ENCODE peak calls at places on chromosome 6, in six cellular contexts. O is CD8-positive, alpha-beta memory T cell; Y is esophagus squamous epithelium; S is fibroblast of lung; U is CD8-positive, alpha-beta T cell; B is breast epithelium. D is an unnamed sample.

GRCh38 chr6:148462203-148462602 is 119.6 kb downstream of the SASH1 start:
- DNase-seq in O (no peak), Y (no peak), S (peak; percentile 71), U (no peak), B (no peak), D (no peak)

GRCh38 chr6:116439572-116439971 is 21.6 kb upstream of the CALHM6 start:
- DNase-seq in O (no peak), Y (no peak), S (peak; percentile 72), U (no peak), B (no peak), D (no peak)

GRCh38 chr6:30703011-30703410 is 12.2 kb upstream of the NRM start:
- DNase-seq in O (no peak), Y (no peak), S (no peak), U (no peak), B (no peak), D (no peak)

GRCh38 chr6:18387061-18387721 is at the start of gene RNF144B:
- DNase-seq in O (peak; percentile 24), Y (peak; percentile 46), S (peak; percentile 73), U (peak; percentile 68), B (peak; percentile 83), D (peak; percentile 81)

GRCh38 chr6:2542858-2543218 is 207.9 kb downstream of the MYLK4 start:
- DNase-seq in O (no peak), Y (no peak), S (peak; percentile 96), U (no peak), B (no peak), D (no peak)

GRCh38 chr6:105886066-105886811 is 199.9 kb upstream of the PRDM1 start:
- DNase-seq in O (no peak), Y (no peak), S (no peak), U (no peak), B (no peak), D (no peak)

GRCh38 chr6:17968081-17968518 is 19.3 kb downstream of the KIF13A start:
- DNase-seq in O (no peak), Y (no peak), S (peak; percentile 62), U (no peak), B (no peak), D (peak; percentile 32)

GRCh38 chr6:163897030-163897429 is 482.5 kb downstream of the QKI start:
- DNase-seq in O (no peak), Y (no peak), S (peak; percentile 91), U (no peak), B (no peak), D (peak; percentile 20)

GRCh38 chr6:107180114-107180513 is 64.8 kb upstream of the BEND3 start:
- DNase-seq in O (no peak), Y (no peak), S (no peak), U (no peak), B (no peak), D (no peak)

GRCh38 chr6:87791029-87791428 is 89.0 kb upstream of the AKIRIN2 start:
- DNase-seq in O (no peak), Y (no peak), S (no peak), U (no peak), B (no peak), D (no peak)

GRCh38 chr6:36246511-36247268 is 23.2 kb upstream of the PNPLA1 start:
- DNase-seq in O (no peak), Y (no peak), S (no peak), U (no peak), B (no peak), D (no peak)

GRCh38 chr6:35955071-35955470 is 34.2 kb upstream of the SRPK1 start:
- DNase-seq in O (no peak), Y (no peak), S (peak; percentile 39), U (no peak), B (no peak), D (no peak)

GRCh38 chr6:31568537-31568961 is 3.5 kb upstream of the LTA start:
- DNase-seq in O (peak; percentile 51), Y (no peak), S (no peak), U (peak; percentile 76), B (no peak), D (no peak)

GRCh38 chr6:87879144-87879861 is 168.3 kb upstream of the SPACA1 start:
- DNase-seq in O (no peak), Y (no peak), S (no peak), U (no peak), B (no peak), D (no peak)

GRCh38 chr6:155980680-155981079 is 525.0 kb upstream of the NOX3 start:
- DNase-seq in O (no peak), Y (no peak), S (no peak), U (no peak), B (no peak), D (no peak)

GRCh38 chr6:14804444-14805210 is 441.2 kb upstream of the JARID2 start:
- DNase-seq in O (no peak), Y (no peak), S (peak; percentile 93), U (no peak), B (peak; percentile 72), D (peak; percentile 77)

GRCh38 chr6:29531668-29532067 is 27.9 kb downstream of the UBD start:
- DNase-seq in O (no peak), Y (no peak), S (no peak), U (no peak), B (no peak), D (no peak)

GRCh38 chr6:11656486-11656885 is 118.9 kb downstream of the TMEM170B start:
- DNase-seq in O (no peak), Y (no peak), S (no peak), U (no peak), B (no peak), D (no peak)

GRCh38 chr6:53984163-53984562 is 127.1 kb upstream of the MLIP start:
- DNase-seq in O (no peak), Y (no peak), S (peak; percentile 99), U (no peak), B (no peak), D (peak; percentile 18)

GRCh38 chr6:162373192-162373591 is 354.4 kb downstream of the PRKN start:
- DNase-seq in O (no peak), Y (no peak), S (no peak), U (no peak), B (no peak), D (no peak)

GRCh38 chr6:143949535-143949934 is 58.5 kb downstream of the PLAGL1 start:
- DNase-seq in O (no peak), Y (no peak), S (no peak), U (no peak), B (no peak), D (no peak)

GRCh38 chr6:56695702-56696101 is 53.0 kb upstream of the DST start:
- DNase-seq in O (no peak), Y (no peak), S (peak; percentile 45), U (no peak), B (no peak), D (no peak)

GRCh38 chr6:121523628-121524027 is 88.2 kb downstream of the GJA1 start:
- DNase-seq in O (no peak), Y (no peak), S (peak; percentile 35), U (no peak), B (no peak), D (no peak)

GRCh38 chr6:16228043-16228442 is 10.3 kb upstream of the GMPR start:
- DNase-seq in O (no peak), Y (no peak), S (no peak), U (no peak), B (no peak), D (no peak)

GRCh38 chr6:32920610-32921188 is 20.1 kb downstream of the HLA-DMB start:
- DNase-seq in O (no peak), Y (no peak), S (no peak), U (no peak), B (no peak), D (no peak)

DNA sequence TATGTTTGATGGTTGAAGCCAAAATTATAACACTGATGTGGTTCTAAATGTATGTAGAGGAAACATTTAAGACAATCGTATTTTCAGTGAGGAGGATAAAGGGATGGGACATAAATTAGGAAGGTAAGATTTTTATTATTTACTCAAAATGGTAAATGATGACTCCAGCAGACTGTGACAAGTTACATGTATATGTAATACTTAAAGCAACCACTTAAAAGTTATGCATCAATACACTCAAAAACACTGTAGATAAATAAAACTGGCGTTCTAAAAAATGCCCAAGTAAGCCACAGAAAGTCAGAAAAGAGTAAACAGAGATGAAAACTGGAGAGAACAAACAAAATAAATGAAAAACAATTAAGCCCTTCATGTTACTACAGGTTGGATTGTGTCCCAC is 18.7 kb downstream of the HLA-DMB start:
- DNase-seq in O (no peak), Y (no peak), S (no peak), U (no peak), B (no peak), D (no peak)
- H3K4me1 ChIP-seq in O (no peaks in the 10 kb centered on the region), Y (no peaks in the 10 kb centered on the region), S (no peaks in the 10 kb centered on the region), U (no peaks in the 10 kb centered on the region), B (no peaks in the 10 kb centered on the region), D (no peaks in the 10 kb centered on the region)

DNA sequence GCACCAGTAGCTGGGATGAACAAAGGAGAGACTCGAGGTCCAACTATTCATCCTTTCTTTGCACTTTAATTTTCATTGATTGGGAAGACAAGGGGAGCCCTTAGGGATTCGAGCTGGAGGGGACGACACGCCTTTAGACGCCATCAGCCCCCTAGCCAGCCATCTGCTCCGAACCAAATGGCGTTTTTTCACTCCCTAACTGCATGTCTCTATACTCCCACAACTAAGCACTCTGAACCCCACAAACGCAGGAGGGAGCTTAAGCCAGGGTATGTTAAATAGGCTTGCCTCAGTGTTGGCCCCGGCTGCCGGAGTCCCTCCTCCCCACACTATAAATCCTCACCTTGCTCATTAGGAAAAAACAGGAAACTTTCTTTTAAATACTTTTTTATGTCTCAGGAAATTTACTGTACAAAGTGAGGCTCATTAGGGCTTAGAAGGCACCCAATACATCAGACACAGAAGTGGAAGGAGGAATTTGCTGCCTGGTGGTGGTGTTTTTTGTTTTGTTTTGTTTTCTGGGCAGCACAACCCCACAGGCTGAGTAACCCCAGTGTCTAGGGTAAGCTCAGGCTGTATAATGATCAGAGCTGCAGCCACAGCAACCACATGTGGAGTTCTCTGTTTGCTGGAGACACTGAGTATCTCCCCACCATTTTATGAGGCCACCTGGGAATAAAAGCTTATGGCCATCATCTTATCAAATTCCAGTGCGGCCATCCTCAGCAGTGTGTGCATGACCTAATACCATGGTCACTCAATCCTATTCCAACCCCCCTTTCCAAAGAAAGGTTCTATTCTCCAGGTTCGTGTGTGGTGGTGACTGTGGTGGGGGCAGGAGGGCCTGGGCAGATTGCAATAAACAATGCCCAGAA is 3.2 kb upstream of the DLL1 start:
- DNase-seq in O (no peak), Y (no peak), S (no peak), U (no peak), B (no peak), D (no peak)
- H3K4me1 ChIP-seq in O (peaks cover 39% of the 10 kb centered on the region), Y (peaks cover 41% of the 10 kb centered on the region), S (peaks cover 2% of the 10 kb centered on the region), U (peaks cover 46% of the 10 kb centered on the region), B (peaks cover 13% of the 10 kb centered on the region), D (peaks cover 29% of the 10 kb centered on the region)

DNA sequence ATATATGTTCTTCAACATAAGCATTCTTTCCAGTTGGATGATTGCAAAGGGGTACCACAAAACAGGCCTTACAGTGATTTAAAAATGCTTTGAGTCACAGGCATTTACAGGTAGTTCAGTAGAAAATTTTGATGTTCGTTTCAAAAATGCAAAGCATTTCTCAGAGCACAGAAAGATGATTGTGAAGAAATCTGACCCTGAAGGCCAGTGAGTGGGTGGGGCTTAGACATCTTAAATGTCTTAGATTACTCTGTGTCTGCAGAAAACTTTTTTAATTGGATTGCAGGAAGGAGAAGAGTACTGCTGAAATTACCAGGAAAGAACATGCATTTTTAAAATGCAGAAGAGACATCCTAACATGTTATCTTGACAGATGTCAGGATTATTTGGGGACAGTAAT is 268.3 kb downstream of the CDKAL1 start:
- DNase-seq in O (no peak), Y (no peak), S (peak; percentile 47), U (no peak), B (no peak), D (no peak)
- H3K4me1 ChIP-seq in O (no peaks in the 10 kb centered on the region), Y (no peaks in the 10 kb centered on the region), S (no peaks in the 10 kb centered on the region), U (no peaks in the 10 kb centered on the region), B (no peaks in the 10 kb centered on the region), D (no peaks in the 10 kb centered on the region)

GRCh38 chr6:142803027-142803426 is 141.9 kb downstream of the HIVEP2 start:
- DNase-seq in O (no peak), Y (no peak), S (no peak), U (no peak), B (no peak), D (no peak)
- H3K4me1 ChIP-seq in O (peaks cover 12% of the 10 kb centered on the region), Y (peaks cover 2% of the 10 kb centered on the region), S (peaks cover 5% of the 10 kb centered on the region), U (peaks cover 26% of the 10 kb centered on the region), B (no peaks in the 10 kb centered on the region), D (peaks cover 38% of the 10 kb centered on the region)